ENCODE peak calls at places on chromosomes 2 and 18, in four cellular contexts. One of them, this sample, is unnamed.

GRCh38 chr2:33350632-33351031 is 125.8 kb upstream of the RASGRP3 start:
- DNase-seq in lung microvascular endothelial cell: no peak
- DNase-seq in CD8-positive, alpha-beta T cell: no peak
- DNase-seq in small intestine: no peak
- DNase-seq in this sample: no peak

GRCh38 chr2:178241852-178242551 is 47.7 kb downstream of the OSBPL6 start:
- DNase-seq in lung microvascular endothelial cell: peak
- DNase-seq in CD8-positive, alpha-beta T cell: no peak
- DNase-seq in small intestine: peak
- DNase-seq in this sample: no peak

GRCh38 chr2:217142649-217143266 is 282.9 kb upstream of the TNP1 start:
- DNase-seq in lung microvascular endothelial cell: peak
- DNase-seq in CD8-positive, alpha-beta T cell: no peak
- DNase-seq in small intestine: peak
- DNase-seq in this sample: no peak

GRCh38 chr2:106292627-106293026 is 98.5 kb upstream of the UXS1 start:
- DNase-seq in lung microvascular endothelial cell: no peak
- DNase-seq in CD8-positive, alpha-beta T cell: no peak
- DNase-seq in small intestine: no peak
- DNase-seq in this sample: no peak

GRCh38 chr2:239465017-239466001 is 64.5 kb upstream of the HDAC4 start:
- DNase-seq in lung microvascular endothelial cell: peak
- DNase-seq in CD8-positive, alpha-beta T cell: no peak
- DNase-seq in small intestine: peak
- DNase-seq in this sample: peak

GRCh38 chr2:33706410-33706809 is 107.3 kb upstream of the FAM98A start:
- DNase-seq in lung microvascular endothelial cell: no peak
- DNase-seq in CD8-positive, alpha-beta T cell: no peak
- DNase-seq in small intestine: no peak
- DNase-seq in this sample: no peak

GRCh38 chr2:231384970-231385369 is 10.5 kb upstream of the B3GNT7 start:
- DNase-seq in lung microvascular endothelial cell: no peak
- DNase-seq in CD8-positive, alpha-beta T cell: no peak
- DNase-seq in small intestine: no peak
- DNase-seq in this sample: no peak

GRCh38 chr2:55743583-55743982 is 49.9 kb upstream of the PNPT1 start:
- DNase-seq in lung microvascular endothelial cell: no peak
- DNase-seq in CD8-positive, alpha-beta T cell: no peak
- DNase-seq in small intestine: no peak
- DNase-seq in this sample: no peak

GRCh38 chr2:11169333-11169732 is 14.1 kb downstream of the SLC66A3 start:
- DNase-seq in lung microvascular endothelial cell: no peak
- DNase-seq in CD8-positive, alpha-beta T cell: no peak
- DNase-seq in small intestine: peak
- DNase-seq in this sample: no peak

GRCh38 chr2:133977385-133977784 is 276.5 kb upstream of the MGAT5 start:
- DNase-seq in lung microvascular endothelial cell: no peak
- DNase-seq in CD8-positive, alpha-beta T cell: no peak
- DNase-seq in small intestine: no peak
- DNase-seq in this sample: no peak

GRCh38 chr18:70419526-70419925 is 130.7 kb downstream of the SOCS6 start:
- DNase-seq in lung microvascular endothelial cell: no peak
- DNase-seq in CD8-positive, alpha-beta T cell: no peak
- DNase-seq in small intestine: peak
- DNase-seq in this sample: no peak

GRCh38 chr2:111694690-111695089 is 189.3 kb downstream of the ANAPC1 start:
- DNase-seq in lung microvascular endothelial cell: peak
- DNase-seq in CD8-positive, alpha-beta T cell: no peak
- DNase-seq in small intestine: no peak
- DNase-seq in this sample: no peak

GRCh38 chr2:237486334-237486818 is 675 bp upstream of the MLPH start:
- DNase-seq in lung microvascular endothelial cell: no peak
- DNase-seq in CD8-positive, alpha-beta T cell: no peak
- DNase-seq in small intestine: no peak
- DNase-seq in this sample: no peak

GRCh38 chr2:40497251-40497859 is 45.5 kb upstream of the SLC8A1 start:
- DNase-seq in lung microvascular endothelial cell: no peak
- DNase-seq in CD8-positive, alpha-beta T cell: no peak
- DNase-seq in small intestine: no peak
- DNase-seq in this sample: no peak

GRCh38 chr2:109162999-109163398 is 34.0 kb downstream of the SH3RF3 start:
- DNase-seq in lung microvascular endothelial cell: peak
- DNase-seq in CD8-positive, alpha-beta T cell: no peak
- DNase-seq in small intestine: no peak
- DNase-seq in this sample: no peak

This sample was measured in CD14-positive monocyte.